ENCODE peak calls at places on chromosomes 2 and 18, in five cellular contexts. W is coronary artery, G is HCT116, F is MM.1S, A is lung. N is an unnamed sample.

GRCh38 chr2:61257446-61257845 is 95.5 kb downstream of the C2orf74 start:
- DNase-seq in A (no peak), F (no peak), W (no peak), G (no peak), N (no peak)

GRCh38 chr18:12048827-12049175 is 44.8 kb upstream of the ANKRD62 start:
- DNase-seq in W (no peak), G (no peak), A (no peak), F (no peak), N (no peak)

GRCh38 chr2:26630669-26631360 is 10.4 kb downstream of the CIB4 start:
- DNase-seq in F (no peak), A (no peak), G (peak; percentile 28), W (no peak), N (peak; percentile 4)

GRCh38 chr2:181780159-181781081 is 100.1 kb upstream of the NEUROD1 start:
- DNase-seq in G (no peak), F (no peak), W (no peak), A (no peak), N (no peak)

GRCh38 chr2:144432921-144433320 is 87.0 kb downstream of the ZEB2 start:
- DNase-seq in G (no peak), A (no peak), F (no peak), W (no peak), N (no peak)

GRCh38 chr2:225865468-225865867 is 466.0 kb downstream of the NYAP2 start:
- DNase-seq in G (no peak), W (no peak), F (no peak), A (no peak), N (no peak)

GRCh38 chr18:22169889-22170420 is 566 bp downstream of the GATA6 start:
- DNase-seq in W (no peak), F (no peak), G (no peak), A (no peak), N (no peak)

GRCh38 chr2:32262105-32262504 is 2.6 kb downstream of the NLRC4 start:
- DNase-seq in W (no peak), A (no peak), G (no peak), F (no peak), N (no peak)

GRCh38 chr2:96876036-96876810 is 6.3 kb upstream of the SEMA4C start:
- DNase-seq in W (no peak), F (no peak), A (no peak), G (no peak), N (no peak)

GRCh38 chr18:72866572-72866900 is 1.3 kb downstream of the NETO1 start:
- DNase-seq in W (no peak), A (no peak), F (no peak), G (no peak), N (no peak)

GRCh38 chr2:214808961-214809750 is at the start of gene BARD1:
- DNase-seq in G (peak; percentile 16), W (peak; percentile 75), F (peak; percentile 74), A (peak; percentile 58), N (no peak)

GRCh38 chr2:29425866-29426265 is 310.7 kb downstream of the CLIP4 start:
- DNase-seq in G (no peak), F (no peak), W (no peak), A (no peak), N (no peak)

GRCh38 chr2:81645750-81646301 is 1341.3 kb upstream of the LRRTM1 start:
- DNase-seq in W (no peak), G (no peak), A (no peak), F (no peak), N (no peak)

GRCh38 chr18:25370391-25370790 is 18.4 kb upstream of the ZNF521 start:
- DNase-seq in G (no peak), F (no peak), A (no peak), W (no peak), N (no peak)

GRCh38 chr2:66561645-66562336 is 126.9 kb downstream of the MEIS1 start:
- DNase-seq in W (no peak), F (peak; percentile 25), G (no peak), A (no peak), N (no peak)

GRCh38 chr2:182650704-182651103 is 65.4 kb upstream of the DNAJC10 start:
- DNase-seq in G (peak; percentile 40), W (no peak), A (no peak), F (peak; percentile 59), N (no peak)

GRCh38 chr18:58527116-58528010 is 101.5 kb downstream of the ALPK2 start:
- DNase-seq in G (no peak), A (no peak), F (no peak), W (no peak), N (no peak)

GRCh38 chr2:177983183-177983788 is 89.3 kb downstream of the PDE11A start:
- DNase-seq in F (peak; percentile 64), A (no peak), W (no peak), G (peak; percentile 34), N (no peak)

GRCh38 chr2:234950730-234951385 is 959 bp upstream of the SH3BP4 start:
- DNase-seq in F (no peak), G (no peak), A (no peak), W (no peak), N (no peak)

GRCh38 chr2:54570925-54571694 is 115.0 kb downstream of the SPTBN1 start:
- DNase-seq in G (no peak), A (peak; percentile 62), W (no peak), F (peak; percentile 80), N (no peak)

GRCh38 chr18:14086459-14087231 is 45.6 kb downstream of the ZNF519 start:
- DNase-seq in F (peak; percentile 30), A (no peak), G (no peak), W (no peak), N (no peak)

DNA sequence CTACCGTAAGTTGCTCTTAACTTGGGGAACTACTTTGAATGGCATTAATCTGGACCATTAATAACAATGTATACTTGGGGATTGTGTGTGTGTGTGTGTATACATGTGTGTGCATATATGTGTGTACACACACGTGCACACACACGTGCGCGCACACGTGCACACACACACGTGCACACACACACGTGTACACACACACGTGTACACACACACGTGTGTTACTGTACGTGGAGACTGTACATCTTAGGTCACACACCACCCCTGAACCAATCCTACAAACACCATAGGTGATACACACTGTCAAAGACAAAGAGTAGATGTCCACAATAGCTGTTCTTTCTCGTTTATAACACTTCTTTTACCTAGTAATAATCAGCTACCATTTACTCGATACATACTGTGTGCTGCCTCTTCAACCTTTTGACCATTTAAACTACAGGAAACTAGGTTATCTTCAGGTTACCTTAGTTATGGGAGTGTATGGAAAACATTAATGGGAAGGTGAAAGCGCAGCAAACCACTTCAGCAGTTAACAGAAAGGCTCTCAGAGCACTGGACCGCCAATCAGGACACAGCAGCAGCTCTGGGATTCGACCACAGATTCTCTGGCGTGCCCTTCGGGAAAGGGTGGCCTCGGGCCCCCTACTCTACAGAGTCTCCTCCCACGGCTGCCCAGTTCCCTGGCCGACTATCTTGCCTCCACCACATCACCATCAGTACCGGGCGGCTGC is 894 bp upstream of the GCC2 start:
- DNase-seq in A (peak; percentile 39), W (no peak), F (peak; percentile 8), G (no peak), N (no peak)
- H3K27ac ChIP-seq in A (peak overlapping the region; percentile 77), W (peak overlapping the region; percentile 89), F (peak overlapping the region; percentile 22), G (peak overlapping the region; percentile 75), N (peak overlapping the region; percentile 77)

DNA sequence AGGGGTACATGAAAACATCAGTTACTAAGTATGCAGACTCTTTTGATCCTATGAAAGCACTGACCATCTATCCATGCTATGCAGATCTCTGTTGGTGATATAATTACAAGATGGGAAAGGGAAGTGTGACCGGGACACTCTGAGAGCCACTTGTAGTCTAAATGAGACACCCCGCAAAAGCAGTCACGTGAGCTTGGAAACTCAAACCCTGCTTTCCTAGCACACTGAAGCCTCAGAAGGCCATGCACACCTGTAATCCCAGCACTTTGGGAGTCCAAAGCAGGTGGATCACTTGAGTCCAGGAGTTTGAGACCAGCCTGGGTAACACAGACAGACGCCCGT is 137.5 kb downstream of the INO80D start:
- DNase-seq in F (no peak), A (no peak), G (no peak), W (no peak), N (no peak)
- H3K4me3 ChIP-seq in F (no peak overlapping the region), A (no peak overlapping the region), G (no peak overlapping the region), W (no peak overlapping the region), N (no peak overlapping the region)

GRCh38 chr2:42929577-42929984 is 137.2 kb upstream of the HAAO start:
- DNase-seq in G (no peak), A (no peak), W (no peak), F (no peak), N (no peak)

GRCh38 chr2:42927334-42928160 is 135.2 kb upstream of the HAAO start:
- DNase-seq in F (no peak), A (no peak), W (no peak), G (no peak), N (no peak)

GRCh38 chr2:42928161-42928691 is 135.8 kb upstream of the HAAO start:
- DNase-seq in A (no peak), F (no peak), W (no peak), G (no peak), N (no peak)

GRCh38 chr2:42929985-42930581 is 137.7 kb upstream of the HAAO start:
- DNase-seq in G (no peak), A (no peak), F (no peak), W (no peak), N (no peak)

GRCh38 chr2:42928692-42929576 is 136.6 kb upstream of the HAAO start:
- DNase-seq in W (no peak), A (no peak), F (no peak), G (no peak), N (no peak)
- TF ChIP-seq CTCF in W (no peak), A (no peak), F (peak; percentile 33), G (peak; percentile 26), N (peak; percentile 53)

GRCh38 chr2:159788218-159788617 is 9.8 kb downstream of the CD302 start:
- DNase-seq in A (peak; percentile 65), F (no peak), G (no peak), W (no peak), N (no peak)

GRCh38 chr2:159785195-159785594 is 12.8 kb downstream of the CD302 start:
- DNase-seq in G (no peak), A (no peak), F (no peak), W (no peak), N (no peak)

GRCh38 chr2:159783559-159783958 is 14.4 kb downstream of the CD302 start:
- DNase-seq in A (no peak), F (no peak), W (no peak), G (no peak), N (no peak)

GRCh38 chr2:159790323-159790722 is 7.7 kb downstream of the CD302 start:
- DNase-seq in G (no peak), W (no peak), A (no peak), F (no peak), N (no peak)

GRCh38 chr2:159786938-159787337 is 11.1 kb downstream of the CD302 start:
- DNase-seq in W (no peak), A (no peak), G (no peak), F (no peak), N (no peak)
- H3K27ac ChIP-seq in W (no peak overlapping the region), A (no peak overlapping the region), G (no peak overlapping the region), F (no peak overlapping the region), N (no peak overlapping the region)

GRCh38 chr2:176088048-176088936 is 4.2 kb upstream of the HOXD13 start:
- DNase-seq in G (peak; percentile 22), W (peak; percentile 81), A (no peak), F (peak; percentile 51), N (no peak)
- H3K4me3 ChIP-seq in G (no peak overlapping the region), W (peak overlapping the region; percentile 52), A (no peak overlapping the region), F (peak overlapping the region; percentile 58), N (no peak overlapping the region)

DNA sequence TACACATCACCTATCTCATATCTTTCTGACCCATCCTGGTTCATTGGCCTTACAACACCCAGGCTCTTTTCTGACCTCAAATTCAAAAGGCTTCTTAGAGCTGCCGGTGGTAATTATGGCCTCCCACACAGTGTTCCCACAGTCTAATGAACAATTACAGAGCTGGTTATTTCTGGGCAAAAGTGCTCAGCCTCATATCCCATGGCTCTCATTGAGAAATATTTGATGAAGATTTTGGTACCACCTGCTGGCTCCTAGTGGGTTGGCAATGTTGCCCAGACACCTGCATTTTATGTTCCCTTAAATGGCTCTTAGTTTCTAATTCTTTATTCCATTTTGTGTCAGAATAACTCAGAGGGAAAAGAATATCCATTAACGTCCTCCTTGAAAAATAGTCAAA is 20.1 kb upstream of the SCYGR2 start:
- DNase-seq in W (no peak), G (no peak), A (no peak), F (no peak), N (no peak)
- TF ChIP-seq CTCF in W (no peak), G (no peak), A (no peak), F (no peak), N (no peak)